ENCODE peak calls at places on chromosomes 1 and 21, in seven cellular contexts. J is Calu3, B is left colon, G is B cell, V is right lobe of liver, I is nucleus accumbens, O is LHCN-M2. L is an unnamed sample.
A peak's percentile ranks its signal among the peaks of the same experiment; 100 is the strongest.

GRCh38 chr1:27873671-27874384 is 1.5 kb downstream of the THEMIS2 start:
- DNase-seq in V (no peak), I (no peak), G (no peak), O (no peak), B (no peak), J (no peak), L (no peak)

GRCh38 chr1:243628476-243628907 is 221.6 kb downstream of the AKT3 start:
- DNase-seq in B (no peak), V (no peak), G (no peak), O (no peak), I (no peak), J (no peak), L (no peak)

GRCh38 chr1:111938536-111938935 is 50.9 kb downstream of the KCND3 start:
- DNase-seq in I (no peak), B (no peak), O (no peak), G (no peak), J (no peak), V (no peak), L (no peak)

GRCh38 chr1:60908159-60908558 is 174.2 kb upstream of the NFIA start:
- DNase-seq in O (no peak), G (no peak), V (no peak), B (no peak), I (no peak), J (no peak), L (no peak)

GRCh38 chr1:22755641-22756040 is 45.0 kb downstream of the EPHB2 start:
- DNase-seq in V (no peak), O (no peak), B (no peak), G (no peak), J (no peak), I (no peak), L (no peak)

GRCh38 chr1:245605480-245606156 is 450.8 kb downstream of the KIF26B start:
- DNase-seq in I (no peak), B (no peak), G (no peak), J (no peak), V (no peak), O (no peak), L (no peak)

GRCh38 chr1:36411674-36412648 is 14.3 kb upstream of the LSM10 start:
- DNase-seq in J (peak; percentile 29), B (no peak), V (no peak), G (no peak), O (no peak), I (no peak), L (no peak)

GRCh38 chr1:212700892-212701819 is 1.5 kb upstream of the BATF3 start:
- DNase-seq in B (peak; percentile 33), I (peak; percentile 48), O (peak; percentile 32), V (peak; percentile 62), G (peak; percentile 49), J (peak; percentile 35), L (no peak)

GRCh38 chr21:45365608-45366241 is 39.2 kb upstream of the COL18A1 start:
- DNase-seq in V (no peak), I (no peak), O (peak; percentile 71), G (no peak), B (no peak), J (no peak), L (no peak)

GRCh38 chr21:20020032-20020431 is 978.2 kb upstream of the NCAM2 start:
- DNase-seq in O (no peak), J (no peak), V (no peak), I (no peak), G (no peak), B (no peak), L (no peak)

GRCh38 chr1:245888809-245889208 is 618.3 kb downstream of the SMYD3 start:
- DNase-seq in O (peak; percentile 36), J (peak; percentile 24), V (no peak), I (no peak), B (no peak), G (no peak), L (no peak)

GRCh38 chr21:32001390-32001789 is 128.6 kb downstream of the HUNK start:
- DNase-seq in G (no peak), V (no peak), J (no peak), I (no peak), O (no peak), B (no peak), L (no peak)

GRCh38 chr21:44313451-44313850 is 13.6 kb downstream of the PFKL start:
- DNase-seq in I (no peak), B (no peak), J (no peak), O (no peak), V (no peak), G (no peak), L (no peak)

GRCh38 chr21:22575165-22575584 is 1577.0 kb downstream of the NCAM2 start:
- DNase-seq in G (no peak), V (no peak), B (no peak), J (no peak), I (no peak), O (no peak), L (no peak)

GRCh38 chr1:183543619-183544204 is 46.5 kb downstream of the NCF2 start:
- DNase-seq in V (no peak), I (no peak), G (no peak), J (peak; percentile 52), O (peak; percentile 62), B (no peak), L (no peak)

GRCh38 chr1:67696708-67697107 is 11.7 kb downstream of the GADD45A start:
- DNase-seq in B (no peak), J (no peak), I (no peak), O (no peak), V (no peak), G (no peak), L (no peak)

GRCh38 chr1:205248793-205249601 is 21.3 kb downstream of the TMCC2 start:
- DNase-seq in O (no peak), G (no peak), B (peak; percentile 79), I (peak; percentile 83), J (no peak), V (no peak), L (no peak)